ENCODE peak calls at places on chromosomes 12 and 14, in four cellular contexts. T is AG08396; L is CD4-positive, alpha-beta T cell; K is H9. C is an unnamed sample.

GRCh38 chr14:50335989-50336391 is 23.9 kb downstream of the DMAC2L start:
- DNase-seq in K (no peak), L (no peak), T (no peak), C (no peak)

GRCh38 chr12:31523306-31523705 is 67.6 kb downstream of the DENND5B start:
- DNase-seq in T (no peak), K (no peak), L (no peak), C (no peak)

GRCh38 chr12:77521458-77522115 is 309.1 kb upstream of the NAV3 start:
- DNase-seq in T (no peak), L (no peak), K (no peak), C (no peak)

GRCh38 chr12:43332977-43333649 is 218.9 kb downstream of the ADAMTS20 start:
- DNase-seq in K (no peak), L (no peak), T (no peak), C (no peak)

GRCh38 chr12:52579468-52580450 is 6.1 kb upstream of the KRT74 start:
- DNase-seq in L (no peak), T (no peak), K (no peak), C (no peak)

GRCh38 chr14:100523131-100523530 is 64.1 kb downstream of the BEGAIN start:
- DNase-seq in L (no peak), T (no peak), K (peak; percentile 26), C (no peak)

GRCh38 chr14:51848120-51848519 is 12.3 kb upstream of the GNG2 start:
- DNase-seq in K (no peak), T (no peak), L (no peak), C (no peak)

GRCh38 chr12:46377678-46378077 is 5.1 kb upstream of the SLC38A2 start:
- DNase-seq in K (no peak), L (no peak), T (no peak), C (no peak)

GRCh38 chr12:26630546-26631027 is 202.4 kb downstream of the ITPR2 start:
- DNase-seq in T (peak; percentile 14), K (no peak), L (no peak), C (no peak)

GRCh38 chr14:73776194-73776537 is 62.0 kb upstream of the PNMA1 start:
- DNase-seq in L (no peak), K (no peak), T (no peak), C (no peak)